ENCODE peak calls at places on chromosomes 12 and 14, in eight cellular contexts. One of them, this sample, is unnamed.

GRCh38 chr14:90809530-90810312 is 6.5 kb downstream of the TTC7B start:
- DNase-seq in NCI-H510A: no peak
- DNase-seq in stimulated activated naive CD8-positive, alpha-beta T cell treated with anti-CD3 and anti-CD28 coated beads, Interleukin-15, Interleukin-2, amounts not matched to agents 100 U/mL and 50 U/mL, for 24 hours: no peak
- DNase-seq in stimulated activated CD8-positive, alpha-beta memory T cell treated with anti-CD3 and anti-CD28 coated beads, Interleukin-2, amount 100 ng/mL, for 48 hours: no peak
- DNase-seq in activated CD4-positive, alpha-beta T cell treated with anti-CD3 and anti-CD28 coated beads for 24 hours: no peak
- DNase-seq in activated naive CD8-positive, alpha-beta T cell treated with anti-CD3 and anti-CD28 coated beads for 36 hours: no peak
- DNase-seq in left cardiac atrium: no peak
- DNase-seq in GM04504: no peak
- DNase-seq in this sample: no peak

GRCh38 chr14:54189358-54190354 is 207.2 kb upstream of the CDKN3 start:
- DNase-seq in stimulated activated CD8-positive, alpha-beta memory T cell treated with anti-CD3 and anti-CD28 coated beads, Interleukin-2, amount 100 ng/mL, for 48 hours: no peak
- DNase-seq in activated naive CD8-positive, alpha-beta T cell treated with anti-CD3 and anti-CD28 coated beads for 36 hours: no peak
- DNase-seq in activated CD4-positive, alpha-beta T cell treated with anti-CD3 and anti-CD28 coated beads for 24 hours: no peak
- DNase-seq in GM04504: no peak
- DNase-seq in NCI-H510A: no peak
- DNase-seq in left cardiac atrium: no peak
- DNase-seq in stimulated activated naive CD8-positive, alpha-beta T cell treated with anti-CD3 and anti-CD28 coated beads, Interleukin-15, Interleukin-2, amounts not matched to agents 100 U/mL and 50 U/mL, for 24 hours: no peak
- DNase-seq in this sample: no peak

GRCh38 chr12:119159844-119160243 is 18.9 kb upstream of the HSPB8 start:
- DNase-seq in activated naive CD8-positive, alpha-beta T cell treated with anti-CD3 and anti-CD28 coated beads for 36 hours: no peak
- DNase-seq in stimulated activated naive CD8-positive, alpha-beta T cell treated with anti-CD3 and anti-CD28 coated beads, Interleukin-15, Interleukin-2, amounts not matched to agents 100 U/mL and 50 U/mL, for 24 hours: no peak
- DNase-seq in GM04504: no peak
- DNase-seq in NCI-H510A: no peak
- DNase-seq in stimulated activated CD8-positive, alpha-beta memory T cell treated with anti-CD3 and anti-CD28 coated beads, Interleukin-2, amount 100 ng/mL, for 48 hours: no peak
- DNase-seq in left cardiac atrium: no peak
- DNase-seq in activated CD4-positive, alpha-beta T cell treated with anti-CD3 and anti-CD28 coated beads for 24 hours: no peak
- DNase-seq in this sample: no peak

GRCh38 chr12:130513572-130513971 is 175.9 kb downstream of the PIWIL1 start:
- DNase-seq in activated CD4-positive, alpha-beta T cell treated with anti-CD3 and anti-CD28 coated beads for 24 hours: no peak
- DNase-seq in NCI-H510A: no peak
- DNase-seq in GM04504: no peak
- DNase-seq in stimulated activated CD8-positive, alpha-beta memory T cell treated with anti-CD3 and anti-CD28 coated beads, Interleukin-2, amount 100 ng/mL, for 48 hours: no peak
- DNase-seq in activated naive CD8-positive, alpha-beta T cell treated with anti-CD3 and anti-CD28 coated beads for 36 hours: no peak
- DNase-seq in left cardiac atrium: no peak
- DNase-seq in stimulated activated naive CD8-positive, alpha-beta T cell treated with anti-CD3 and anti-CD28 coated beads, Interleukin-15, Interleukin-2, amounts not matched to agents 100 U/mL and 50 U/mL, for 24 hours: no peak
- DNase-seq in this sample: no peak

GRCh38 chr12:63989301-63989845 is 144.9 kb downstream of the SRGAP1 start:
- DNase-seq in activated CD4-positive, alpha-beta T cell treated with anti-CD3 and anti-CD28 coated beads for 24 hours: no peak
- DNase-seq in NCI-H510A: no peak
- DNase-seq in stimulated activated naive CD8-positive, alpha-beta T cell treated with anti-CD3 and anti-CD28 coated beads, Interleukin-15, Interleukin-2, amounts not matched to agents 100 U/mL and 50 U/mL, for 24 hours: no peak
- DNase-seq in activated naive CD8-positive, alpha-beta T cell treated with anti-CD3 and anti-CD28 coated beads for 36 hours: no peak
- DNase-seq in stimulated activated CD8-positive, alpha-beta memory T cell treated with anti-CD3 and anti-CD28 coated beads, Interleukin-2, amount 100 ng/mL, for 48 hours: no peak
- DNase-seq in GM04504: no peak
- DNase-seq in left cardiac atrium: no peak
- DNase-seq in this sample: no peak

GRCh38 chr14:85301506-85301905 is 228.4 kb upstream of the FLRT2 start:
- DNase-seq in activated CD4-positive, alpha-beta T cell treated with anti-CD3 and anti-CD28 coated beads for 24 hours: no peak
- DNase-seq in GM04504: no peak
- DNase-seq in left cardiac atrium: no peak
- DNase-seq in stimulated activated naive CD8-positive, alpha-beta T cell treated with anti-CD3 and anti-CD28 coated beads, Interleukin-15, Interleukin-2, amounts not matched to agents 100 U/mL and 50 U/mL, for 24 hours: no peak
- DNase-seq in activated naive CD8-positive, alpha-beta T cell treated with anti-CD3 and anti-CD28 coated beads for 36 hours: no peak
- DNase-seq in stimulated activated CD8-positive, alpha-beta memory T cell treated with anti-CD3 and anti-CD28 coated beads, Interleukin-2, amount 100 ng/mL, for 48 hours: no peak
- DNase-seq in NCI-H510A: no peak
- DNase-seq in this sample: no peak

GRCh38 chr14:38958589-38958988 is 144.4 kb downstream of the SEC23A start:
- DNase-seq in stimulated activated naive CD8-positive, alpha-beta T cell treated with anti-CD3 and anti-CD28 coated beads, Interleukin-15, Interleukin-2, amounts not matched to agents 100 U/mL and 50 U/mL, for 24 hours: no peak
- DNase-seq in NCI-H510A: no peak
- DNase-seq in activated CD4-positive, alpha-beta T cell treated with anti-CD3 and anti-CD28 coated beads for 24 hours: no peak
- DNase-seq in stimulated activated CD8-positive, alpha-beta memory T cell treated with anti-CD3 and anti-CD28 coated beads, Interleukin-2, amount 100 ng/mL, for 48 hours: no peak
- DNase-seq in left cardiac atrium: no peak
- DNase-seq in activated naive CD8-positive, alpha-beta T cell treated with anti-CD3 and anti-CD28 coated beads for 36 hours: no peak
- DNase-seq in GM04504: no peak
- DNase-seq in this sample: no peak

GRCh38 chr14:74038015-74038859 is 19.1 kb downstream of the BBOF1 start:
- DNase-seq in stimulated activated CD8-positive, alpha-beta memory T cell treated with anti-CD3 and anti-CD28 coated beads, Interleukin-2, amount 100 ng/mL, for 48 hours: no peak
- DNase-seq in NCI-H510A: no peak
- DNase-seq in activated naive CD8-positive, alpha-beta T cell treated with anti-CD3 and anti-CD28 coated beads for 36 hours: no peak
- DNase-seq in GM04504: peak
- DNase-seq in left cardiac atrium: no peak
- DNase-seq in activated CD4-positive, alpha-beta T cell treated with anti-CD3 and anti-CD28 coated beads for 24 hours: peak
- DNase-seq in stimulated activated naive CD8-positive, alpha-beta T cell treated with anti-CD3 and anti-CD28 coated beads, Interleukin-15, Interleukin-2, amounts not matched to agents 100 U/mL and 50 U/mL, for 24 hours: no peak
- DNase-seq in this sample: no peak

GRCh38 chr12:108609535-108610335 is 11.9 kb upstream of the TMEM119 start:
- DNase-seq in GM04504: peak
- DNase-seq in stimulated activated naive CD8-positive, alpha-beta T cell treated with anti-CD3 and anti-CD28 coated beads, Interleukin-15, Interleukin-2, amounts not matched to agents 100 U/mL and 50 U/mL, for 24 hours: no peak
- DNase-seq in activated CD4-positive, alpha-beta T cell treated with anti-CD3 and anti-CD28 coated beads for 24 hours: no peak
- DNase-seq in NCI-H510A: no peak
- DNase-seq in stimulated activated CD8-positive, alpha-beta memory T cell treated with anti-CD3 and anti-CD28 coated beads, Interleukin-2, amount 100 ng/mL, for 48 hours: no peak
- DNase-seq in left cardiac atrium: peak
- DNase-seq in activated naive CD8-positive, alpha-beta T cell treated with anti-CD3 and anti-CD28 coated beads for 36 hours: no peak
- DNase-seq in this sample: peak

GRCh38 chr12:85698937-85699336 is 137.3 kb downstream of the RASSF9 start:
- DNase-seq in activated CD4-positive, alpha-beta T cell treated with anti-CD3 and anti-CD28 coated beads for 24 hours: no peak
- DNase-seq in activated naive CD8-positive, alpha-beta T cell treated with anti-CD3 and anti-CD28 coated beads for 36 hours: no peak
- DNase-seq in NCI-H510A: no peak
- DNase-seq in stimulated activated naive CD8-positive, alpha-beta T cell treated with anti-CD3 and anti-CD28 coated beads, Interleukin-15, Interleukin-2, amounts not matched to agents 100 U/mL and 50 U/mL, for 24 hours: no peak
- DNase-seq in GM04504: no peak
- DNase-seq in left cardiac atrium: no peak
- DNase-seq in stimulated activated CD8-positive, alpha-beta memory T cell treated with anti-CD3 and anti-CD28 coated beads, Interleukin-2, amount 100 ng/mL, for 48 hours: no peak
- DNase-seq in this sample: no peak

GRCh38 chr14:69101331-69101826 is 51.5 kb downstream of the DCAF5 start:
- DNase-seq in left cardiac atrium: no peak
- DNase-seq in GM04504: peak
- DNase-seq in activated naive CD8-positive, alpha-beta T cell treated with anti-CD3 and anti-CD28 coated beads for 36 hours: no peak
- DNase-seq in stimulated activated CD8-positive, alpha-beta memory T cell treated with anti-CD3 and anti-CD28 coated beads, Interleukin-2, amount 100 ng/mL, for 48 hours: no peak
- DNase-seq in NCI-H510A: no peak
- DNase-seq in stimulated activated naive CD8-positive, alpha-beta T cell treated with anti-CD3 and anti-CD28 coated beads, Interleukin-15, Interleukin-2, amounts not matched to agents 100 U/mL and 50 U/mL, for 24 hours: no peak
- DNase-seq in activated CD4-positive, alpha-beta T cell treated with anti-CD3 and anti-CD28 coated beads for 24 hours: no peak
- DNase-seq in this sample: no peak

GRCh38 chr14:22900088-22900799 is 17.2 kb downstream of the REM2 start:
- DNase-seq in activated naive CD8-positive, alpha-beta T cell treated with anti-CD3 and anti-CD28 coated beads for 36 hours: peak
- DNase-seq in left cardiac atrium: no peak
- DNase-seq in stimulated activated naive CD8-positive, alpha-beta T cell treated with anti-CD3 and anti-CD28 coated beads, Interleukin-15, Interleukin-2, amounts not matched to agents 100 U/mL and 50 U/mL, for 24 hours: no peak
- DNase-seq in stimulated activated CD8-positive, alpha-beta memory T cell treated with anti-CD3 and anti-CD28 coated beads, Interleukin-2, amount 100 ng/mL, for 48 hours: no peak
- DNase-seq in GM04504: peak
- DNase-seq in activated CD4-positive, alpha-beta T cell treated with anti-CD3 and anti-CD28 coated beads for 24 hours: peak
- DNase-seq in NCI-H510A: no peak
- DNase-seq in this sample: no peak

GRCh38 chr12:131869871-131870418 is 24.5 kb upstream of the ULK1 start:
- DNase-seq in stimulated activated naive CD8-positive, alpha-beta T cell treated with anti-CD3 and anti-CD28 coated beads, Interleukin-15, Interleukin-2, amounts not matched to agents 100 U/mL and 50 U/mL, for 24 hours: no peak
- DNase-seq in stimulated activated CD8-positive, alpha-beta memory T cell treated with anti-CD3 and anti-CD28 coated beads, Interleukin-2, amount 100 ng/mL, for 48 hours: no peak
- DNase-seq in left cardiac atrium: no peak
- DNase-seq in NCI-H510A: no peak
- DNase-seq in activated CD4-positive, alpha-beta T cell treated with anti-CD3 and anti-CD28 coated beads for 24 hours: no peak
- DNase-seq in activated naive CD8-positive, alpha-beta T cell treated with anti-CD3 and anti-CD28 coated beads for 36 hours: no peak
- DNase-seq in GM04504: peak
- DNase-seq in this sample: no peak

GRCh38 chr12:80419660-80420059 is 24.4 kb upstream of the PTPRQ start:
- DNase-seq in NCI-H510A: no peak
- DNase-seq in stimulated activated CD8-positive, alpha-beta memory T cell treated with anti-CD3 and anti-CD28 coated beads, Interleukin-2, amount 100 ng/mL, for 48 hours: no peak
- DNase-seq in GM04504: no peak
- DNase-seq in left cardiac atrium: no peak
- DNase-seq in activated CD4-positive, alpha-beta T cell treated with anti-CD3 and anti-CD28 coated beads for 24 hours: no peak
- DNase-seq in activated naive CD8-positive, alpha-beta T cell treated with anti-CD3 and anti-CD28 coated beads for 36 hours: no peak
- DNase-seq in stimulated activated naive CD8-positive, alpha-beta T cell treated with anti-CD3 and anti-CD28 coated beads, Interleukin-15, Interleukin-2, amounts not matched to agents 100 U/mL and 50 U/mL, for 24 hours: no peak
- DNase-seq in this sample: no peak

GRCh38 chr12:115998119-115998633 is 279.3 kb downstream of the MED13L start:
- DNase-seq in NCI-H510A: no peak
- DNase-seq in GM04504: peak
- DNase-seq in stimulated activated CD8-positive, alpha-beta memory T cell treated with anti-CD3 and anti-CD28 coated beads, Interleukin-2, amount 100 ng/mL, for 48 hours: no peak
- DNase-seq in activated naive CD8-positive, alpha-beta T cell treated with anti-CD3 and anti-CD28 coated beads for 36 hours: peak
- DNase-seq in left cardiac atrium: no peak
- DNase-seq in stimulated activated naive CD8-positive, alpha-beta T cell treated with anti-CD3 and anti-CD28 coated beads, Interleukin-15, Interleukin-2, amounts not matched to agents 100 U/mL and 50 U/mL, for 24 hours: no peak
- DNase-seq in activated CD4-positive, alpha-beta T cell treated with anti-CD3 and anti-CD28 coated beads for 24 hours: no peak
- DNase-seq in this sample: no peak

GRCh38 chr14:97180304-97181200 is 383.4 kb downstream of the VRK1 start:
- DNase-seq in NCI-H510A: no peak
- DNase-seq in left cardiac atrium: no peak
- DNase-seq in activated naive CD8-positive, alpha-beta T cell treated with anti-CD3 and anti-CD28 coated beads for 36 hours: no peak
- DNase-seq in activated CD4-positive, alpha-beta T cell treated with anti-CD3 and anti-CD28 coated beads for 24 hours: no peak
- DNase-seq in stimulated activated CD8-positive, alpha-beta memory T cell treated with anti-CD3 and anti-CD28 coated beads, Interleukin-2, amount 100 ng/mL, for 48 hours: no peak
- DNase-seq in GM04504: peak
- DNase-seq in stimulated activated naive CD8-positive, alpha-beta T cell treated with anti-CD3 and anti-CD28 coated beads, Interleukin-15, Interleukin-2, amounts not matched to agents 100 U/mL and 50 U/mL, for 24 hours: no peak
- DNase-seq in this sample: no peak

GRCh38 chr12:49846033-49846432 is 3.1 kb upstream of the BCDIN3D start:
- DNase-seq in left cardiac atrium: no peak
- DNase-seq in GM04504: no peak
- DNase-seq in NCI-H510A: no peak
- DNase-seq in activated CD4-positive, alpha-beta T cell treated with anti-CD3 and anti-CD28 coated beads for 24 hours: no peak
- DNase-seq in stimulated activated naive CD8-positive, alpha-beta T cell treated with anti-CD3 and anti-CD28 coated beads, Interleukin-15, Interleukin-2, amounts not matched to agents 100 U/mL and 50 U/mL, for 24 hours: no peak
- DNase-seq in stimulated activated CD8-positive, alpha-beta memory T cell treated with anti-CD3 and anti-CD28 coated beads, Interleukin-2, amount 100 ng/mL, for 48 hours: no peak
- DNase-seq in activated naive CD8-positive, alpha-beta T cell treated with anti-CD3 and anti-CD28 coated beads for 36 hours: no peak
- DNase-seq in this sample: no peak

GRCh38 chr12:111180830-111181726 is 187.8 kb downstream of the PHETA1 start:
- DNase-seq in NCI-H510A: no peak
- DNase-seq in left cardiac atrium: peak
- DNase-seq in GM04504: peak
- DNase-seq in stimulated activated CD8-positive, alpha-beta memory T cell treated with anti-CD3 and anti-CD28 coated beads, Interleukin-2, amount 100 ng/mL, for 48 hours: no peak
- DNase-seq in activated CD4-positive, alpha-beta T cell treated with anti-CD3 and anti-CD28 coated beads for 24 hours: no peak
- DNase-seq in activated naive CD8-positive, alpha-beta T cell treated with anti-CD3 and anti-CD28 coated beads for 36 hours: no peak
- DNase-seq in stimulated activated naive CD8-positive, alpha-beta T cell treated with anti-CD3 and anti-CD28 coated beads, Interleukin-15, Interleukin-2, amounts not matched to agents 100 U/mL and 50 U/mL, for 24 hours: peak
- DNase-seq in this sample: peak

GRCh38 chr12:127677537-127678131 is 589.3 kb upstream of the TMEM132C start:
- DNase-seq in activated naive CD8-positive, alpha-beta T cell treated with anti-CD3 and anti-CD28 coated beads for 36 hours: peak
- DNase-seq in left cardiac atrium: peak
- DNase-seq in NCI-H510A: peak
- DNase-seq in GM04504: peak
- DNase-seq in activated CD4-positive, alpha-beta T cell treated with anti-CD3 and anti-CD28 coated beads for 24 hours: peak
- DNase-seq in stimulated activated naive CD8-positive, alpha-beta T cell treated with anti-CD3 and anti-CD28 coated beads, Interleukin-15, Interleukin-2, amounts not matched to agents 100 U/mL and 50 U/mL, for 24 hours: peak
- DNase-seq in stimulated activated CD8-positive, alpha-beta memory T cell treated with anti-CD3 and anti-CD28 coated beads, Interleukin-2, amount 100 ng/mL, for 48 hours: peak
- DNase-seq in this sample: no peak

GRCh38 chr12:1162083-1162760 is 171.2 kb downstream of the ERC1 start:
- DNase-seq in left cardiac atrium: no peak
- DNase-seq in stimulated activated naive CD8-positive, alpha-beta T cell treated with anti-CD3 and anti-CD28 coated beads, Interleukin-15, Interleukin-2, amounts not matched to agents 100 U/mL and 50 U/mL, for 24 hours: no peak
- DNase-seq in stimulated activated CD8-positive, alpha-beta memory T cell treated with anti-CD3 and anti-CD28 coated beads, Interleukin-2, amount 100 ng/mL, for 48 hours: no peak
- DNase-seq in NCI-H510A: no peak
- DNase-seq in activated naive CD8-positive, alpha-beta T cell treated with anti-CD3 and anti-CD28 coated beads for 36 hours: no peak
- DNase-seq in activated CD4-positive, alpha-beta T cell treated with anti-CD3 and anti-CD28 coated beads for 24 hours: no peak
- DNase-seq in GM04504: no peak
- DNase-seq in this sample: no peak

GRCh38 chr14:94599656-94600004 is 12.6 kb upstream of the SERPINA3 start:
- DNase-seq in GM04504: no peak
- DNase-seq in NCI-H510A: no peak
- DNase-seq in stimulated activated naive CD8-positive, alpha-beta T cell treated with anti-CD3 and anti-CD28 coated beads, Interleukin-15, Interleukin-2, amounts not matched to agents 100 U/mL and 50 U/mL, for 24 hours: no peak
- DNase-seq in activated naive CD8-positive, alpha-beta T cell treated with anti-CD3 and anti-CD28 coated beads for 36 hours: no peak
- DNase-seq in left cardiac atrium: no peak
- DNase-seq in activated CD4-positive, alpha-beta T cell treated with anti-CD3 and anti-CD28 coated beads for 24 hours: no peak
- DNase-seq in stimulated activated CD8-positive, alpha-beta memory T cell treated with anti-CD3 and anti-CD28 coated beads, Interleukin-2, amount 100 ng/mL, for 48 hours: no peak
- DNase-seq in this sample: no peak

GRCh38 chr14:100734031-100734990 is 7.6 kb downstream of the DLK1 start:
- DNase-seq in GM04504: no peak
- DNase-seq in activated naive CD8-positive, alpha-beta T cell treated with anti-CD3 and anti-CD28 coated beads for 36 hours: no peak
- DNase-seq in stimulated activated CD8-positive, alpha-beta memory T cell treated with anti-CD3 and anti-CD28 coated beads, Interleukin-2, amount 100 ng/mL, for 48 hours: no peak
- DNase-seq in activated CD4-positive, alpha-beta T cell treated with anti-CD3 and anti-CD28 coated beads for 24 hours: no peak
- DNase-seq in NCI-H510A: no peak
- DNase-seq in left cardiac atrium: peak
- DNase-seq in stimulated activated naive CD8-positive, alpha-beta T cell treated with anti-CD3 and anti-CD28 coated beads, Interleukin-15, Interleukin-2, amounts not matched to agents 100 U/mL and 50 U/mL, for 24 hours: no peak
- DNase-seq in this sample: no peak

GRCh38 chr14:68397827-68398226 is 395.0 kb downstream of the ZFP36L1 start:
- DNase-seq in activated CD4-positive, alpha-beta T cell treated with anti-CD3 and anti-CD28 coated beads for 24 hours: no peak
- DNase-seq in stimulated activated CD8-positive, alpha-beta memory T cell treated with anti-CD3 and anti-CD28 coated beads, Interleukin-2, amount 100 ng/mL, for 48 hours: no peak
- DNase-seq in left cardiac atrium: no peak
- DNase-seq in NCI-H510A: no peak
- DNase-seq in GM04504: no peak
- DNase-seq in activated naive CD8-positive, alpha-beta T cell treated with anti-CD3 and anti-CD28 coated beads for 36 hours: no peak
- DNase-seq in stimulated activated naive CD8-positive, alpha-beta T cell treated with anti-CD3 and anti-CD28 coated beads, Interleukin-15, Interleukin-2, amounts not matched to agents 100 U/mL and 50 U/mL, for 24 hours: no peak
- DNase-seq in this sample: no peak

GRCh38 chr14:75612157-75612556 is 33.7 kb downstream of the FLVCR2 start:
- DNase-seq in stimulated activated CD8-positive, alpha-beta memory T cell treated with anti-CD3 and anti-CD28 coated beads, Interleukin-2, amount 100 ng/mL, for 48 hours: no peak
- DNase-seq in stimulated activated naive CD8-positive, alpha-beta T cell treated with anti-CD3 and anti-CD28 coated beads, Interleukin-15, Interleukin-2, amounts not matched to agents 100 U/mL and 50 U/mL, for 24 hours: no peak
- DNase-seq in activated CD4-positive, alpha-beta T cell treated with anti-CD3 and anti-CD28 coated beads for 24 hours: no peak
- DNase-seq in GM04504: no peak
- DNase-seq in left cardiac atrium: no peak
- DNase-seq in NCI-H510A: no peak
- DNase-seq in activated naive CD8-positive, alpha-beta T cell treated with anti-CD3 and anti-CD28 coated beads for 36 hours: no peak
- DNase-seq in this sample: no peak

GRCh38 chr14:94175403-94176146 is 1.5 kb downstream of the PPP4R4 start:
- DNase-seq in left cardiac atrium: no peak
- DNase-seq in stimulated activated naive CD8-positive, alpha-beta T cell treated with anti-CD3 and anti-CD28 coated beads, Interleukin-15, Interleukin-2, amounts not matched to agents 100 U/mL and 50 U/mL, for 24 hours: no peak
- DNase-seq in activated CD4-positive, alpha-beta T cell treated with anti-CD3 and anti-CD28 coated beads for 24 hours: no peak
- DNase-seq in stimulated activated CD8-positive, alpha-beta memory T cell treated with anti-CD3 and anti-CD28 coated beads, Interleukin-2, amount 100 ng/mL, for 48 hours: no peak
- DNase-seq in activated naive CD8-positive, alpha-beta T cell treated with anti-CD3 and anti-CD28 coated beads for 36 hours: no peak
- DNase-seq in NCI-H510A: no peak
- DNase-seq in GM04504: no peak
- DNase-seq in this sample: no peak

GRCh38 chr12:19624401-19624930 is 185.2 kb downstream of the AEBP2 start:
- DNase-seq in stimulated activated CD8-positive, alpha-beta memory T cell treated with anti-CD3 and anti-CD28 coated beads, Interleukin-2, amount 100 ng/mL, for 48 hours: no peak
- DNase-seq in GM04504: no peak
- DNase-seq in stimulated activated naive CD8-positive, alpha-beta T cell treated with anti-CD3 and anti-CD28 coated beads, Interleukin-15, Interleukin-2, amounts not matched to agents 100 U/mL and 50 U/mL, for 24 hours: no peak
- DNase-seq in activated CD4-positive, alpha-beta T cell treated with anti-CD3 and anti-CD28 coated beads for 24 hours: no peak
- DNase-seq in activated naive CD8-positive, alpha-beta T cell treated with anti-CD3 and anti-CD28 coated beads for 36 hours: no peak
- DNase-seq in left cardiac atrium: no peak
- DNase-seq in NCI-H510A: no peak
- DNase-seq in this sample: no peak

This sample was measured in Right ventricle myocardium inferior.